ENCODE peak calls at places on chromosomes 7 and 10, in five cellular contexts. U is stimulated activated CD4-positive, alpha-beta T cell treated with anti-CD3 and anti-CD28 coated beads, TNF-alpha, amount 100 ng/mL, for 24 hours; K is HT1080; R is kidney tubule cell; L is pancreas. F is an unnamed sample.

GRCh38 chr7:130936202-130936931 is 202.4 kb upstream of the KLF14 start:
- DNase-seq in U (no peak), K (no peak), R (no peak), L (no peak), F (no peak)

GRCh38 chr7:16295558-16295957 is 125.8 kb downstream of the CRPPA start:
- DNase-seq in U (no peak), K (no peak), R (peak; percentile 7), L (no peak), F (no peak)

GRCh38 chr7:38300175-38300574 is 26.7 kb upstream of the TARP start:
- DNase-seq in U (no peak), K (no peak), R (no peak), L (no peak), F (no peak)

GRCh38 chr10:57723305-57723704 is 544.4 kb downstream of the IPMK start:
- DNase-seq in U (no peak), K (no peak), R (no peak), L (no peak), F (no peak)

GRCh38 chr7:49852619-49853462 is 79.4 kb downstream of the VWC2 start:
- DNase-seq in U (no peak), K (peak; percentile 35), R (peak; percentile 69), L (no peak), F (peak; percentile 41)

GRCh38 chr10:62638062-62638477 is 166.4 kb upstream of the ADO start:
- DNase-seq in U (no peak), K (no peak), R (peak; percentile 26), L (no peak), F (no peak)

GRCh38 chr10:16146993-16147392 is 286.7 kb upstream of the MINDY3 start:
- DNase-seq in U (no peak), K (no peak), R (no peak), L (no peak), F (no peak)

GRCh38 chr10:48306870-48307531 is 524 bp downstream of the MAPK8 start:
- DNase-seq in U (peak; percentile 47), K (peak; percentile 22), R (peak; percentile 52), L (peak; percentile 83), F (peak; percentile 91)

GRCh38 chr10:52343439-52343838 is 29.4 kb downstream of the DKK1 start:
- DNase-seq in U (no peak), K (no peak), R (no peak), L (no peak), F (no peak)

F was measured in lower leg skin.